ENCODE peak calls at places on chromosomes 16 and 17, in ten cellular contexts. V, R, H, J, Z, I, P, L, K and U are unnamed samples.

GRCh38 chr17:28345420-28346198 is 10.0 kb downstream of the TNFAIP1 start:
- DNase-seq in L (no peak), P (peak), V (no peak), I (peak), H (no peak), K (no peak), J (no peak), R (no peak), Z (no peak), U (no peak)

GRCh38 chr17:29292992-29293889 is 707 bp downstream of the NUFIP2 start:
- DNase-seq in I (peak), K (peak), Z (peak), H (peak), L (no peak), J (peak), R (no peak), P (peak), V (no peak), U (no peak)

GRCh38 chr17:76076765-76077581 is 2.0 kb upstream of the ZACN start:
- DNase-seq in J (no peak), H (no peak), K (peak), R (no peak), V (no peak), I (no peak), Z (no peak), P (peak), L (no peak), U (no peak)

GRCh38 chr17:40322417-40323315 is 13.7 kb downstream of the RARA start:
- DNase-seq in P (peak), H (peak), V (no peak), L (no peak), J (peak), R (no peak), Z (peak), I (peak), K (peak), U (peak)

GRCh38 chr17:60153606-60154355 is 4.0 kb downstream of the CA4 start:
- DNase-seq in K (no peak), R (no peak), V (no peak), H (no peak), L (no peak), P (no peak), Z (no peak), I (peak), J (no peak), U (no peak)

GRCh38 chr16:15652293-15653001 is 2.4 kb downstream of the NDE1 start:
- DNase-seq in R (no peak), L (no peak), K (no peak), V (no peak), P (no peak), I (no peak), H (no peak), Z (no peak), J (no peak), U (no peak)

GRCh38 chr17:38897671-38898290 is 27.6 kb upstream of the LASP1NB start:
- DNase-seq in H (no peak), P (no peak), I (no peak), Z (no peak), J (no peak), K (no peak), L (no peak), R (no peak), V (no peak), U (no peak)

GRCh38 chr17:71850792-71851191 is 270.0 kb upstream of the SOX9 start:
- DNase-seq in I (no peak), J (no peak), R (no peak), K (no peak), L (no peak), P (no peak), H (no peak), V (no peak), Z (no peak), U (no peak)

GRCh38 chr16:50202926-50203624 is 50.0 kb downstream of the TENT4B start:
- DNase-seq in I (peak), Z (peak), V (no peak), P (no peak), K (no peak), J (peak), H (no peak), R (peak), L (peak), U (no peak)

GRCh38 chr16:88086571-88087516 is 135.6 kb downstream of the BANP start:
- DNase-seq in J (no peak), P (no peak), I (no peak), Z (no peak), R (no peak), H (no peak), K (no peak), L (no peak), V (no peak), U (no peak)

GRCh38 chr16:67676516-67676915 is 9.9 kb downstream of the C16orf86 start:
- DNase-seq in H (no peak), J (no peak), Z (no peak), P (no peak), L (no peak), K (no peak), R (no peak), I (no peak), V (no peak), U (no peak)

GRCh38 chr17:37689317-37689716 is 46.1 kb upstream of the DDX52 start:
- DNase-seq in R (no peak), P (no peak), K (no peak), L (no peak), H (no peak), J (no peak), I (no peak), V (no peak), Z (no peak), U (no peak)

GRCh38 chr16:31131841-31132271 is 3.7 kb downstream of the PRSS8 start:
- DNase-seq in I (no peak), R (no peak), P (no peak), Z (no peak), K (no peak), L (no peak), J (no peak), V (no peak), H (no peak), U (no peak)

GRCh38 chr17:37698132-37698615 is 46.7 kb downstream of the HNF1B start:
- DNase-seq in V (no peak), I (no peak), H (no peak), Z (peak), K (no peak), R (no peak), P (no peak), L (no peak), J (peak), U (no peak)

GRCh38 chr16:25390761-25391160 is 133.1 kb upstream of the ZKSCAN2 start:
- DNase-seq in H (no peak), L (no peak), V (no peak), I (no peak), R (no peak), K (no peak), J (no peak), P (no peak), Z (no peak), U (no peak)

GRCh38 chr17:75571197-75571884 is 16.3 kb upstream of the MYO15B start:
- DNase-seq in L (no peak), P (no peak), H (peak), R (no peak), J (no peak), I (peak), K (no peak), V (no peak), Z (no peak), U (peak)